ENCODE peak calls at places on chromosome 20, in six cellular contexts. E is trophoblast cell, F is neuronal stem cell, H is IMR-90, C is mesenchymal stem cell, O is H1. N is an unnamed sample.

GRCh38 chr20:44650777-44651493 is 564 bp downstream of the ADA start:
- DNase-seq in E (no peak), F (no peak), H (no peak), C (peak; percentile 24), O (no peak), N (peak; percentile 29)

GRCh38 chr20:11844691-11845090 is 73.0 kb upstream of the BTBD3 start:
- DNase-seq in E (no peak), F (no peak), H (no peak), C (no peak), O (no peak), N (no peak)

GRCh38 chr20:64080813-64081619 is 1.1 kb downstream of the OPRL1 start:
- DNase-seq in E (no peak), F (no peak), H (no peak), C (no peak), O (no peak), N (no peak)

GRCh38 chr20:24873015-24873620 is 76.0 kb upstream of the CST7 start:
- DNase-seq in E (no peak), F (no peak), H (no peak), C (no peak), O (no peak), N (no peak)

GRCh38 chr20:539848-540247 is 3.7 kb downstream of the CSNK2A1 start:
- DNase-seq in E (peak; percentile 68), F (no peak), H (peak; percentile 49), C (peak; percentile 73), O (no peak), N (peak; percentile 54)

GRCh38 chr20:23967616-23967979 is 21.0 kb downstream of the GGTLC1 start:
- DNase-seq in E (no peak), F (no peak), H (no peak), C (no peak), O (no peak), N (no peak)

GRCh38 chr20:12068146-12068545 is 150.5 kb downstream of the BTBD3 start:
- DNase-seq in E (peak; percentile 52), F (peak; percentile 23), H (no peak), C (peak; percentile 69), O (no peak), N (peak; percentile 92)

GRCh38 chr20:46752639-46753235 is 43.3 kb downstream of the SLC2A10 start:
- DNase-seq in E (peak; percentile 86), F (peak; percentile 65), H (peak; percentile 62), C (peak; percentile 58), O (peak; percentile 80), N (peak; percentile 55)

GRCh38 chr20:54713727-54714126 is 238.3 kb downstream of the DOK5 start:
- DNase-seq in E (no peak), F (no peak), H (no peak), C (no peak), O (no peak), N (no peak)

GRCh38 chr20:54714817-54715216 is 239.4 kb downstream of the DOK5 start:
- DNase-seq in E (no peak), F (no peak), H (no peak), C (no peak), O (no peak), N (no peak)

GRCh38 chr20:54706581-54706980 is 231.2 kb downstream of the DOK5 start:
- DNase-seq in E (no peak), F (no peak), H (no peak), C (no peak), O (no peak), N (no peak)

GRCh38 chr20:54708229-54708628 is 232.8 kb downstream of the DOK5 start:
- DNase-seq in E (no peak), F (no peak), H (no peak), C (no peak), O (no peak), N (no peak)

GRCh38 chr20:54711061-54711460 is 235.7 kb downstream of the DOK5 start:
- DNase-seq in E (no peak), F (no peak), H (no peak), C (no peak), O (no peak), N (no peak)
- H3K9ac ChIP-seq in E (no peak overlapping the region), F (no peak overlapping the region), H (no peak overlapping the region), C (no peak overlapping the region), O (no peak overlapping the region), N (no peak overlapping the region)

GRCh38 chr20:34061695-34062094 is 50.3 kb downstream of the EIF2S2 start:
- DNase-seq in E (no peak), F (no peak), H (no peak), C (no peak), O (no peak), N (no peak)
- H3K36me3 ChIP-seq in E (no peaks in the 10 kb centered on the region), F (peaks cover 7% of the 10 kb centered on the region), H (peaks cover 3% of the 10 kb centered on the region), C (peaks cover 10% of the 10 kb centered on the region), O (no peaks in the 10 kb centered on the region), N (no peaks in the 10 kb centered on the region)

GRCh38 chr20:15875446-15875845 is 697.8 kb downstream of the KIF16B start:
- DNase-seq in E (no peak), F (peak; percentile 12), H (no peak), C (no peak), O (no peak), N (no peak)
- H2BK5ac ChIP-seq in E (no peak overlapping the region), F (no peak overlapping the region), H (no peak overlapping the region), C (no peak overlapping the region), O (no peak overlapping the region), N (no peak overlapping the region)

DNA sequence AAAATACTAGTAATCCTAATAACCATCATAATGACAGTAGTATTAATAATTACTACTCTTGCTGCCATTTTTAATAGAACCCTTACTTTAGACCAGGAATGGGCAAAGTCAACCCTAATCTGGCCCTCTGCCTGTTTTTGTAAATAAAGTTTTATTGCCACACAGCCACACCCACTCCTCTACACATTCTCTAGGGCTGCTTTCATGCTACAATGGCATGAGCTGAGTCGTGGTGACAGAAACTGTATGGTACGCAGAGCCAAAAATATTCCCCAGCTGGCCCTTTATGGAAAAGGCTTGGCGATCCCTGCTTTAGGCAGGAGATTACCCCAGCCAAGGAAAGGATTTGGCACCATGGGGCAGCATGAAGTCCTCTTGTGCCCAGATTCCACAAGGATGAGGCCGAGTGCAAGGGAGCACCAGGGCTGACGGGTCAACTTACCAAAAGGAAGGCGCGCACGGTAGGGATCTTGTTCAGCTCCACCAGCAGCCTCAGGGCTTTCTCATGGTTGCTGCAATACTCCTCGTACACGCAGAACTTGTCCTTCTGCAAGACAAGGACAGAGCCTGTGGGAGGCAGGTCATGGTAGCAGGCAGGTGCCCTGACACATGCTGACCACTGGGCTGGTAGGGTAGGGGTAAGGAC is 93.6 kb downstream of the PREX1 start:
- DNase-seq in E (peak; percentile 77), F (no peak), H (no peak), C (no peak), O (no peak), N (no peak)
- H3K9ac ChIP-seq in E (no peak overlapping the region), F (no peak overlapping the region), H (no peak overlapping the region), C (no peak overlapping the region), O (no peak overlapping the region), N (no peak overlapping the region)

GRCh38 chr20:37988555-37988954 is 44.7 kb downstream of the TTI1 start:
- DNase-seq in E (no peak), F (no peak), H (no peak), C (peak; percentile 40), O (no peak), N (no peak)
- H3K36me3 ChIP-seq in E (peaks cover 18% of the 10 kb centered on the region), F (peaks cover 12% of the 10 kb centered on the region), H (peaks cover 4% of the 10 kb centered on the region), C (peaks cover 47% of the 10 kb centered on the region), O (peaks cover 2% of the 10 kb centered on the region), N (peaks cover 3% of the 10 kb centered on the region)

GRCh38 chr20:58054082-58054481 is 174.4 kb downstream of the ANKRD60 start:
- DNase-seq in E (no peak), F (no peak), H (no peak), C (no peak), O (no peak), N (no peak)

GRCh38 chr20:58053391-58054055 is 174.9 kb downstream of the ANKRD60 start:
- DNase-seq in E (no peak), F (no peak), H (no peak), C (no peak), O (peak; percentile 23), N (no peak)

GRCh38 chr20:58056021-58056591 is 172.3 kb downstream of the ANKRD60 start:
- DNase-seq in E (no peak), F (no peak), H (no peak), C (no peak), O (peak; percentile 29), N (no peak)

GRCh38 chr20:58051367-58051766 is 177.1 kb downstream of the ANKRD60 start:
- DNase-seq in E (no peak), F (no peak), H (no peak), C (no peak), O (no peak), N (no peak)

DNA sequence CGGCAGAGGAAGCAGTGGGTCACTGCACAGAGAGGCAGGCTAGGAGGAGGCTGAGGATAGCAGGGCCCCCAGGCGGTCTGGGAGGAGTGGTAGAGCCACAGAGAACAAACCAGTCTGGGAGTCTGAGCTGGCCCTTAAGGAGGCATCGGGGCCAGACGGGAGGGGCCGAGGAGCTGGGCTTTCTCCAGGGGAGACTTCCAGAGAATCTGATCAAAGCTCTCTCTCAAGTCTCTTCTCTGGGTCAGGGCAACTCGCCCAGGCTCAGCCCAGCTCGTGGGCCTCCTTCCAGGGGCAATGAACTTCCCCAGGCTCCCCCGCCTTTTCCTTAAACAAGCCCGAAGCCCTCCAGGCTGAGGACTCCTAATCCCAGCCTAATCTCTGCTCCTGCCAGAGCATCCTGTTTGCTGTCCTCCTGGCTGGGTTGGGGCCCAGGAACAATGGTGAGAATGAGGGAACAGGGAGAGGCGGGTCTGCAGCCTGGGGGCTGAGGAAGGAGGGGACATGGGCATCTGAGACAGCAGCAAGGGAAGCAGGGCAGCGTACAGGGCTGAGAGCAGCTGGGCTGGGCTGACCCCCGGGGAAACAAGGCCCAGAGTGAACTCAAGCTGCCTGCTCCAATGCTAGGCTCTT is 173.6 kb downstream of the ANKRD60 start:
- DNase-seq in E (no peak), F (peak; percentile 30), H (no peak), C (no peak), O (peak; percentile 48), N (peak; percentile 92)
- H2BK5ac ChIP-seq in E (no peak overlapping the region), F (no peak overlapping the region), H (no peak overlapping the region), C (no peak overlapping the region), O (peak overlapping the region; percentile 55), N (no peak overlapping the region)

DNA sequence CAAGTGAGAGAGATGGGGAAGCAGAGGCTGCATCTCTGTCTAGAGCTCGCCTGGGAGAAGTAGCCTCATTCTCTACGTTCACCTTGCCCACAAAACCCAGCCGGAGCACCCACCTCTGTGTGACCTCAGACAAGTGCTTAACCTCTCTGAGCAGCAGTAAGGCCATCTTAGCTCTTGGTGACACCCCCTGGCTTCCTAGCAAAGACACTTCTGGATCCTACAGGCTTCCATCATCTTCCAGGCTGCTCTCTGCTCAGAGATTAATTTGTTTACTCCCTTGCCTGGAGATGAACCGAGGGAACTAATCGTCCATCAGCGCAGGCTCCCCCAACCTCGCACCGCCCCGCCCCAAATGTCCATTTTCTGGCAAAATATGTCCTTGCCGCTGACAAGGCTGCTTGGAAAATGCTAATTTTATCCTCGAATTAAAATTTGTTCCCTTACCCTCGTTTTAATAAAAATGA is 24.0 kb upstream of the CTNNBL1 start:
- DNase-seq in E (no peak), F (no peak), H (no peak), C (no peak), O (no peak), N (no peak)
- H3K9ac ChIP-seq in E (peak overlapping the region; percentile 11), F (no peak overlapping the region), H (no peak overlapping the region), C (peak overlapping the region; percentile 67), O (no peak overlapping the region), N (no peak overlapping the region)

N was measured in mesendoderm.